ENCODE peak calls at places on chromosomes 6 and 20, in seven cellular contexts. One of them, this sample, is unnamed.

GRCh38 chr6:36933102-36933501 is 21.4 kb upstream of the PI16 start:
- DNase-seq in GM23248: peak; percentile 60
- DNase-seq in GM23338: no peak
- DNase-seq in PC-3: peak; percentile 64
- DNase-seq in HCT116: no peak
- DNase-seq in neural progenitor cell: no peak
- DNase-seq in MM.1S: no peak
- DNase-seq in this sample: no peak

GRCh38 chr6:132764370-132764769 is 6.7 kb upstream of the VNN2 start:
- DNase-seq in GM23248: peak; percentile 95
- DNase-seq in GM23338: peak; percentile 16
- DNase-seq in PC-3: peak; percentile 92
- DNase-seq in HCT116: no peak
- DNase-seq in neural progenitor cell: peak; percentile 15
- DNase-seq in MM.1S: no peak
- DNase-seq in this sample: peak; percentile 61

GRCh38 chr20:34078540-34078939 is 33.5 kb downstream of the EIF2S2 start:
- DNase-seq in GM23248: no peak
- DNase-seq in GM23338: no peak
- DNase-seq in PC-3: no peak
- DNase-seq in HCT116: no peak
- DNase-seq in neural progenitor cell: no peak
- DNase-seq in MM.1S: no peak
- DNase-seq in this sample: no peak

GRCh38 chr20:50987493-50988210 is 29.0 kb downstream of the MOCS3 start:
- DNase-seq in GM23248: peak; percentile 89
- DNase-seq in GM23338: peak; percentile 95
- DNase-seq in PC-3: peak; percentile 99
- DNase-seq in HCT116: peak; percentile 92
- DNase-seq in neural progenitor cell: peak; percentile 88
- DNase-seq in MM.1S: peak; percentile 72
- DNase-seq in this sample: peak; percentile 92

GRCh38 chr20:7770578-7770977 is 169.7 kb downstream of the HAO1 start:
- DNase-seq in GM23248: no peak
- DNase-seq in GM23338: no peak
- DNase-seq in PC-3: peak; percentile 73
- DNase-seq in HCT116: no peak
- DNase-seq in neural progenitor cell: no peak
- DNase-seq in MM.1S: peak; percentile 96
- DNase-seq in this sample: no peak

GRCh38 chr6:19410477-19410876 is 426.7 kb upstream of the ID4 start:
- DNase-seq in GM23248: peak; percentile 64
- DNase-seq in GM23338: no peak
- DNase-seq in PC-3: peak; percentile 83
- DNase-seq in HCT116: no peak
- DNase-seq in neural progenitor cell: no peak
- DNase-seq in MM.1S: no peak
- DNase-seq in this sample: peak; percentile 55

GRCh38 chr20:36367907-36368306 is 61.8 kb downstream of the DLGAP4 start:
- DNase-seq in GM23248: no peak
- DNase-seq in GM23338: no peak
- DNase-seq in PC-3: no peak
- DNase-seq in HCT116: no peak
- DNase-seq in neural progenitor cell: no peak
- DNase-seq in MM.1S: no peak
- DNase-seq in this sample: no peak

GRCh38 chr6:81589465-81590313 is 162.8 kb downstream of the TENT5A start:
- DNase-seq in GM23248: no peak
- DNase-seq in GM23338: peak; percentile 5
- DNase-seq in PC-3: peak; percentile 17
- DNase-seq in HCT116: no peak
- DNase-seq in neural progenitor cell: no peak
- DNase-seq in MM.1S: no peak
- DNase-seq in this sample: no peak

GRCh38 chr20:40844285-40844684 is 155.2 kb upstream of the MAFB start:
- DNase-seq in GM23248: no peak
- DNase-seq in GM23338: no peak
- DNase-seq in PC-3: no peak
- DNase-seq in HCT116: no peak
- DNase-seq in neural progenitor cell: no peak
- DNase-seq in MM.1S: no peak
- DNase-seq in this sample: no peak

GRCh38 chr6:135233676-135234491 is 52.8 kb downstream of the MYB start:
- DNase-seq in GM23248: no peak
- DNase-seq in GM23338: no peak
- DNase-seq in PC-3: no peak
- DNase-seq in HCT116: no peak
- DNase-seq in neural progenitor cell: peak; percentile 27
- DNase-seq in MM.1S: peak; percentile 61
- DNase-seq in this sample: no peak

GRCh38 chr6:89458720-89459119 is 25.8 kb downstream of the ANKRD6 start:
- DNase-seq in GM23248: peak; percentile 6
- DNase-seq in GM23338: peak; percentile 30
- DNase-seq in PC-3: no peak
- DNase-seq in HCT116: no peak
- DNase-seq in neural progenitor cell: peak; percentile 19
- DNase-seq in MM.1S: no peak
- DNase-seq in this sample: no peak

GRCh38 chr6:146363838-146364607 is 179.6 kb upstream of the RAB32 start:
- DNase-seq in GM23248: no peak
- DNase-seq in GM23338: no peak
- DNase-seq in PC-3: no peak
- DNase-seq in HCT116: no peak
- DNase-seq in neural progenitor cell: no peak
- DNase-seq in MM.1S: no peak
- DNase-seq in this sample: no peak

GRCh38 chr6:8589941-8590676 is 154.8 kb upstream of the SLC35B3 start:
- DNase-seq in GM23248: peak; percentile 0
- DNase-seq in GM23338: peak; percentile 73
- DNase-seq in PC-3: peak; percentile 15
- DNase-seq in HCT116: peak; percentile 32
- DNase-seq in neural progenitor cell: peak; percentile 41
- DNase-seq in MM.1S: no peak
- DNase-seq in this sample: peak; percentile 20

GRCh38 chr20:2900845-2901592 is 27.7 kb downstream of the PTPRA start:
- DNase-seq in GM23248: no peak
- DNase-seq in GM23338: no peak
- DNase-seq in PC-3: no peak
- DNase-seq in HCT116: no peak
- DNase-seq in neural progenitor cell: no peak
- DNase-seq in MM.1S: peak; percentile 37
- DNase-seq in this sample: no peak

GRCh38 chr20:4973330-4974097 is 27.8 kb downstream of the SLC23A2 start:
- DNase-seq in GM23248: peak; percentile 85
- DNase-seq in GM23338: no peak
- DNase-seq in PC-3: no peak
- DNase-seq in HCT116: no peak
- DNase-seq in neural progenitor cell: no peak
- DNase-seq in MM.1S: peak; percentile 76
- DNase-seq in this sample: peak; percentile 18

GRCh38 chr6:75296811-75297779 is 12.5 kb upstream of the TMEM30A start:
- DNase-seq in GM23248: peak; percentile 61
- DNase-seq in GM23338: peak; percentile 86
- DNase-seq in PC-3: peak; percentile 61
- DNase-seq in HCT116: peak; percentile 65
- DNase-seq in neural progenitor cell: peak; percentile 68
- DNase-seq in MM.1S: peak; percentile 69
- DNase-seq in this sample: peak; percentile 73

GRCh38 chr6:31652925-31653724 is 664 bp upstream of the BAG6 start:
- DNase-seq in GM23248: peak; percentile 94
- DNase-seq in GM23338: peak; percentile 98
- DNase-seq in PC-3: no peak
- DNase-seq in HCT116: no peak
- DNase-seq in neural progenitor cell: peak; percentile 96
- DNase-seq in MM.1S: peak; percentile 91
- DNase-seq in this sample: peak; percentile 92

GRCh38 chr6:138030872-138031271 is 76.3 kb downstream of the PERP start:
- DNase-seq in GM23248: no peak
- DNase-seq in GM23338: no peak
- DNase-seq in PC-3: no peak
- DNase-seq in HCT116: no peak
- DNase-seq in neural progenitor cell: no peak
- DNase-seq in MM.1S: no peak
- DNase-seq in this sample: no peak

GRCh38 chr6:82331031-82331773 is 32.4 kb upstream of the TPBG start:
- DNase-seq in GM23248: peak; percentile 86
- DNase-seq in GM23338: peak; percentile 40
- DNase-seq in PC-3: peak; percentile 79
- DNase-seq in HCT116: no peak
- DNase-seq in neural progenitor cell: peak; percentile 37
- DNase-seq in MM.1S: peak; percentile 24
- DNase-seq in this sample: peak; percentile 9

GRCh38 chr6:71608646-71609045 is 277.7 kb upstream of the RIMS1 start:
- DNase-seq in GM23248: peak; percentile 67
- DNase-seq in GM23338: no peak
- DNase-seq in PC-3: peak; percentile 31
- DNase-seq in HCT116: no peak
- DNase-seq in neural progenitor cell: no peak
- DNase-seq in MM.1S: no peak
- DNase-seq in this sample: no peak

GRCh38 chr20:11379257-11380011 is 538.3 kb upstream of the BTBD3 start:
- DNase-seq in GM23248: no peak
- DNase-seq in GM23338: peak; percentile 88
- DNase-seq in PC-3: no peak
- DNase-seq in HCT116: no peak
- DNase-seq in neural progenitor cell: peak; percentile 87
- DNase-seq in MM.1S: no peak
- DNase-seq in this sample: peak; percentile 78

GRCh38 chr20:56733967-56734366 is 104.9 kb downstream of the TFAP2C start:
- DNase-seq in GM23248: no peak
- DNase-seq in GM23338: peak; percentile 76
- DNase-seq in PC-3: no peak
- DNase-seq in HCT116: no peak
- DNase-seq in neural progenitor cell: no peak
- DNase-seq in MM.1S: no peak
- DNase-seq in this sample: no peak

GRCh38 chr6:137160763-137161162 is 12.7 kb downstream of the IL22RA2 start:
- DNase-seq in GM23248: peak; percentile 36
- DNase-seq in GM23338: no peak
- DNase-seq in PC-3: peak; percentile 19
- DNase-seq in HCT116: no peak
- DNase-seq in neural progenitor cell: no peak
- DNase-seq in MM.1S: no peak
- DNase-seq in this sample: no peak

GRCh38 chr6:111997863-111998191 is 56.1 kb upstream of the CCN6 start:
- DNase-seq in GM23248: peak; percentile 34
- DNase-seq in GM23338: no peak
- DNase-seq in PC-3: no peak
- DNase-seq in HCT116: no peak
- DNase-seq in neural progenitor cell: no peak
- DNase-seq in MM.1S: no peak
- DNase-seq in this sample: no peak

GRCh38 chr6:140082867-140083297 is 708.4 kb upstream of the CITED2 start:
- DNase-seq in GM23248: peak; percentile 71
- DNase-seq in GM23338: no peak
- DNase-seq in PC-3: peak; percentile 51
- DNase-seq in HCT116: no peak
- DNase-seq in neural progenitor cell: no peak
- DNase-seq in MM.1S: no peak
- DNase-seq in this sample: no peak

GRCh38 chr6:168574699-168575195 is 133.8 kb downstream of the SMOC2 start:
- DNase-seq in GM23248: no peak
- DNase-seq in GM23338: peak; percentile 33
- DNase-seq in PC-3: no peak
- DNase-seq in HCT116: peak; percentile 21
- DNase-seq in neural progenitor cell: peak; percentile 12
- DNase-seq in MM.1S: no peak
- DNase-seq in this sample: peak; percentile 40

GRCh38 chr6:144955853-144956252 is 670.7 kb downstream of the UTRN start:
- DNase-seq in GM23248: peak; percentile 54
- DNase-seq in GM23338: no peak
- DNase-seq in PC-3: peak; percentile 26
- DNase-seq in HCT116: no peak
- DNase-seq in neural progenitor cell: no peak
- DNase-seq in MM.1S: no peak
- DNase-seq in this sample: no peak

GRCh38 chr20:23419995-23420901 is 1.0 kb downstream of the NAPB start:
- DNase-seq in GM23248: peak; percentile 84
- DNase-seq in GM23338: peak; percentile 20
- DNase-seq in PC-3: peak; percentile 61
- DNase-seq in HCT116: no peak
- DNase-seq in neural progenitor cell: peak; percentile 40
- DNase-seq in MM.1S: peak; percentile 53
- DNase-seq in this sample: peak; percentile 71

GRCh38 chr6:166005846-166006592 is 161.6 kb downstream of the TBXT start:
- DNase-seq in GM23248: peak; percentile 80
- DNase-seq in GM23338: no peak
- DNase-seq in PC-3: no peak
- DNase-seq in HCT116: no peak
- DNase-seq in neural progenitor cell: peak; percentile 70
- DNase-seq in MM.1S: no peak
- DNase-seq in this sample: peak; percentile 74

DNA sequence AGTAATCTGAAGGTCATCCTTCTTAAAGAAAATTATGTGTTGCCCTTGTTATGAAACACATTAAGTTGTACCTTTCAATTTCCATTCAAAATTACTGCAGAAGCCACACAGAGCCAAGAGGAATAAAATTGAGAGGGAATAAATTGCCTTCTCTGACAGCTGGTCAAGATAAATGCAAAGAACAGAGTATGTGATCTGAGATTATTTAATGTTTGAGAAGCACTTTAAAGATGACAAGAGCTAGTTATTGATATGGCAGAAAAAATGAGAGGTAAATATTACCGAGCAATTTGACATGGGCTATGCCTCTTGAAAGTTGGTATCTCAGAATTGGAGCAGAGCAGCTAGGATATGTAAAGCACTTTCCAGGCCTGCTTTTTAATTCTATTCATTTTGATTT is 61.5 kb downstream of the TRDN start:
- DNase-seq in GM23248: no peak
- DNase-seq in GM23338: no peak
- DNase-seq in PC-3: no peak
- DNase-seq in HCT116: no peak
- DNase-seq in neural progenitor cell: no peak
- DNase-seq in MM.1S: no peak
- DNase-seq in this sample: no peak
- H4K20me1 ChIP-seq in GM23248: no peaks in the 10 kb centered on the region
- H4K20me1 ChIP-seq in GM23338: peaks cover 4% of the 10 kb centered on the region
- H4K20me1 ChIP-seq in PC-3: no peaks in the 10 kb centered on the region
- H4K20me1 ChIP-seq in HCT116: no peaks in the 10 kb centered on the region
- H4K20me1 ChIP-seq in neural progenitor cell: no peaks in the 10 kb centered on the region
- H4K20me1 ChIP-seq in MM.1S: no peaks in the 10 kb centered on the region
- H4K20me1 ChIP-seq in this sample: no peaks in the 10 kb centered on the region

GRCh38 chr6:41531591-41532582 is 14.3 kb upstream of the FOXP4 start:
- DNase-seq in GM23248: peak; percentile 90
- DNase-seq in GM23338: no peak
- DNase-seq in PC-3: peak; percentile 56
- DNase-seq in HCT116: no peak
- DNase-seq in neural progenitor cell: no peak
- DNase-seq in MM.1S: peak; percentile 76
- DNase-seq in this sample: peak; percentile 36
- TF ChIP-seq EZH2phosphoT487 in GM23248: peak; percentile 78
- TF ChIP-seq EZH2phosphoT487 in GM23338: no peak
- TF ChIP-seq EZH2phosphoT487 in PC-3: no peak
- TF ChIP-seq EZH2phosphoT487 in HCT116: no peak
- TF ChIP-seq EZH2phosphoT487 in neural progenitor cell: no peak
- TF ChIP-seq EZH2phosphoT487 in MM.1S: no peak
- TF ChIP-seq EZH2phosphoT487 in this sample: peak; percentile 35

GRCh38 chr20:54475334-54476287 is at the start of gene DOK5:
- DNase-seq in GM23248: peak; percentile 71
- DNase-seq in GM23338: peak; percentile 80
- DNase-seq in PC-3: no peak
- DNase-seq in HCT116: no peak
- DNase-seq in neural progenitor cell: peak; percentile 74
- DNase-seq in MM.1S: no peak
- DNase-seq in this sample: peak; percentile 63
- TF ChIP-seq EZH2 in GM23248: no peak
- TF ChIP-seq EZH2 in GM23338: no peak
- TF ChIP-seq EZH2 in PC-3: no peak
- TF ChIP-seq EZH2 in HCT116: no peak
- TF ChIP-seq EZH2 in neural progenitor cell: peak; percentile 21
- TF ChIP-seq EZH2 in MM.1S: no peak
- TF ChIP-seq EZH2 in this sample: no peak

GRCh38 chr20:1524004-1524403 is 32.8 kb upstream of the SIRPB2 start:
- DNase-seq in GM23248: no peak
- DNase-seq in GM23338: no peak
- DNase-seq in PC-3: peak; percentile 43
- DNase-seq in HCT116: no peak
- DNase-seq in neural progenitor cell: no peak
- DNase-seq in MM.1S: peak; percentile 54
- DNase-seq in this sample: no peak
- H4K20me1 ChIP-seq in GM23248: no peaks in the 10 kb centered on the region
- H4K20me1 ChIP-seq in GM23338: no peaks in the 10 kb centered on the region
- H4K20me1 ChIP-seq in PC-3: no peaks in the 10 kb centered on the region
- H4K20me1 ChIP-seq in HCT116: no peaks in the 10 kb centered on the region
- H4K20me1 ChIP-seq in neural progenitor cell: no peaks in the 10 kb centered on the region
- H4K20me1 ChIP-seq in MM.1S: no peaks in the 10 kb centered on the region
- H4K20me1 ChIP-seq in this sample: no peaks in the 10 kb centered on the region

This sample was measured in hepatocyte.